ENCODE peak calls at places on chromosomes 16 and 17, in four cellular contexts. M, Q, T and N are unnamed samples.

GRCh38 chr17:33267279-33267790 is 25.8 kb downstream of the ASIC2 start:
- DNase-seq in M (no peak), Q (peak; percentile 94), T (no peak), N (peak; percentile 71)

GRCh38 chr17:5381542-5381941 is 37.9 kb downstream of the NUP88 start:
- DNase-seq in M (no peak), Q (peak; percentile 34), T (no peak), N (no peak)

GRCh38 chr16:78624349-78624748 is 524.9 kb downstream of the WWOX start:
- DNase-seq in M (no peak), Q (no peak), T (no peak), N (no peak)

GRCh38 chr16:87266846-87267245 is 50.3 kb downstream of the C16orf95 start:
- DNase-seq in M (no peak), Q (no peak), T (no peak), N (no peak)

GRCh38 chr17:33929181-33929724 is 325.8 kb upstream of the CCL2 start:
- DNase-seq in M (no peak), Q (no peak), T (no peak), N (no peak)

GRCh38 chr16:4924593-4925378 is 12.2 kb downstream of the PPL start:
- DNase-seq in M (no peak), Q (no peak), T (no peak), N (no peak)

GRCh38 chr17:53627511-53627910 is 195.2 kb upstream of the KIF2B start:
- DNase-seq in M (no peak), Q (peak; percentile 69), T (no peak), N (peak; percentile 17)

GRCh38 chr16:55089600-55089999 is 158.9 kb downstream of the IRX5 start:
- DNase-seq in M (no peak), Q (no peak), T (no peak), N (no peak)

GRCh38 chr17:57096472-57097198 is 11.6 kb downstream of the AKAP1 start:
- DNase-seq in M (no peak), Q (no peak), T (no peak), N (no peak)

GRCh38 chr16:17467923-17468540 is 2.7 kb downstream of the XYLT1 start:
- DNase-seq in M (no peak), Q (peak; percentile 69), T (no peak), N (peak; percentile 26)

GRCh38 chr16:30667361-30667905 is 9.2 kb downstream of the FBRS start:
- DNase-seq in M (no peak), Q (no peak), T (no peak), N (no peak)

GRCh38 chr17:63295288-63295687 is 150.8 kb downstream of the CYB561 start:
- DNase-seq in M (no peak), Q (peak; percentile 43), T (no peak), N (no peak)

GRCh38 chr16:88809068-88809675 is 2.6 kb downstream of the APRT start:
- DNase-seq in M (no peak), Q (no peak), T (no peak), N (no peak)

GRCh38 chr17:28734712-28735241 is 6.2 kb downstream of the NEK8 start:
- DNase-seq in M (no peak), Q (no peak), T (no peak), N (no peak)

GRCh38 chr17:82300707-82301270 is 16.6 kb downstream of the CD7 start:
- DNase-seq in M (peak; percentile 53), Q (peak; percentile 37), T (no peak), N (peak; percentile 84)

GRCh38 chr17:6927290-6927844 is 68.5 kb upstream of the ALOX12 start:
- DNase-seq in M (no peak), Q (peak; percentile 61), T (no peak), N (no peak)

GRCh38 chr16:30186782-30187555 is 3.6 kb downstream of the CORO1A start:
- DNase-seq in M (peak; percentile 67), Q (no peak), T (peak; percentile 36), N (peak; percentile 53)

GRCh38 chr17:19016297-19016696 is 11.7 kb upstream of the FAM83G start:
- DNase-seq in M (no peak), Q (no peak), T (no peak), N (no peak)

GRCh38 chr17:73304971-73305786 is 6.6 kb downstream of the CDC42EP4 start:
- DNase-seq in M (peak; percentile 65), Q (peak; percentile 78), T (no peak), N (peak; percentile 82)

GRCh38 chr16:67674851-67675578 is 8.4 kb downstream of the C16orf86 start:
- DNase-seq in M (no peak), Q (no peak), T (no peak), N (no peak)

GRCh38 chr16:23485841-23486240 is 24.5 kb downstream of the GGA2 start:
- DNase-seq in M (no peak), Q (no peak), T (no peak), N (no peak)

DNA sequence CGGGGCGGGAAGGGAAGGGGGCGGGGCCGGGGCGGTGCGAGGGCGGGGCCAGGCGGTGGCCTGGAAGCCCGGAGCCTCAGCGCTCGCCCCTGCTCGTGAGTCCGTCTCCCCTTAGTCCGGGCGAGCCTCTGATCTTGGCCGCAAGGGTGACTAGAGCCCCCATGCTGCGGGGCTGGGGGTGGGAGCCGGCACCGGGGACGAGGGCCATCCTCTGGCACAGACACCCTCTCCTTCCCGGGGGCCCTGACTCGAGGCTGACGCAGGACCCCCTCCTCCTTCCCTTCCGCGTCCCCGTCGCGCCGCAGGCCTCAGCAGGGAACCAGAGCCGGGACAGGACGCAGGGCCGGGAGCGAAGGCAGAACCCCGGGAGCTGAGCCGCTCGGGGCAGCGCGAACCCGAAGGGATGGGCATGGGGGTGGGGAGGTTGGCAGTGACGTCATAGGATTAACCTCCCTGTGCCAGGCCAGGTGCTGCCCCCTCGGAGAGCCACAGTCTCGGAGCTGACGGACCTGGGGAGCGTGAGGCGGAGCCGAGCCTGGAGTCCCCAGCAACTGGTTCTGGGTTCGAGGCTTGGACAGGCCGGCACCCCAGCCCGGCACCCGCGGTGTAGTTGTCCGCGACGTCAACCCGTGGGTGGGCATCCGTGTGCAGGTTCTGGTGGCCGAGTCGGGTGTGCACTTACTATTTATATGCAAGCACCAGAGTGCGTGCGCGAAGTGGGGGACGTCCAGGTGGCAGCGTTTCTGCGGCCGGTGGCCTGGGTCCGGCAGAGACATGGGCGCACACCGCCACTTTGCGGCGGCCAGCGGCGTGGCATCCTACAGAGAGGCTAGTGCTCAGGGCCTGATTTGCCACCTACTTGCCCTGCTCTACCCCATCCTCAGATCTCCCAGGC is 501 bp upstream of the PLCD3 start:
- DNase-seq in M (peak; percentile 50), Q (peak; percentile 70), T (no peak), N (peak; percentile 98)
- TF ChIP-seq CEBPB in M (no peak), Q (no peak), T (no peak), N (no peak)

DNA sequence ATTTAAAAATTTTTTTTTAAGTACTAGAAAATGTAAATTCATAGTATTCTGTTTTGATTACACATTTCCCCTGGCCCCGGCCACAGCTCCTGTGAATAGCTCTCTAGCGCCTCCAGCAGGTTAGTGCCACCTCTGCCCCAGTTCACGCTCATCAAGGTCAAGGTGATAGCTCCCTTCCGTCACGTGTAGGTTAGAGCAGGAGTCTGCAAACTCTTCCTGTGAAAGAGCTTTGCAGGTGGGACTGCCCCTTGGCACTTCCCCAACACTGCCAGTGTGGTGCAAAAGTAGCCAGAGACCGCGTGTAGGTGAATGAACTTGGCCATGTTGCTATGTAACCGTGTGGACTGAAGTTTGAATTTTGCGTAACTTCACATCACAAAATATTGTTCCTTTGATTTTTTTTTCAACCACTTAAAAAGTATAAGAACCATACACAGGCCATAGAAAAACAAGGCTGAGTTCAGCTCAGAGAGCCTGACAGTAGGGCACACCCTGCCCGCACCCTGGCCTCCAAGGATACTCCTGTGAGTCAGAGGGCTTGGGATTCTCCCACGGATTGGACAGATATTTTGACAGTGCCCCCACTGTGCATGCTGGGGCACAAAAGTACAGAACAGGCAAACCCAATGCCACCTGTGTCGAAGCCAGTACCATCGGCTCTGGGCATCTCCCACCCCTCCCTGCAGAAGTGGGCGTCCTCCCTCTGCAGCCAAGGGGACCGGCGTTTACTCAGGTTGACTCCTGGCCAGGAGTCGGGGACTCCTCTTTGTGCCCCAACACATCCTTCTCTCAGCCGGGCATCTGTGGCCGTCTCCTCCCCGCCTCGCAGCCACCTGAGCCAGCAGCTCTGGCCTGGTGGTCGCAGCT is 92.0 kb upstream of the CHMP6 start:
- DNase-seq in M (peak; percentile 81), Q (peak; percentile 16), T (no peak), N (peak; percentile 60)
- TF ChIP-seq ELK1 in M (no peak), Q (no peak), T (no peak), N (no peak)

GRCh38 chr17:27511921-27512320 is 55.7 kb downstream of the KSR1 start:
- DNase-seq in M (no peak), Q (no peak), T (no peak), N (no peak)

GRCh38 chr17:27512511-27513346 is 56.5 kb downstream of the KSR1 start:
- DNase-seq in M (no peak), Q (peak; percentile 61), T (no peak), N (no peak)

GRCh38 chr17:27513849-27514248 is 57.6 kb downstream of the KSR1 start:
- DNase-seq in M (no peak), Q (no peak), T (no peak), N (no peak)

GRCh38 chr17:27514595-27515413 is 58.6 kb downstream of the KSR1 start:
- DNase-seq in M (no peak), Q (no peak), T (no peak), N (no peak)

DNA sequence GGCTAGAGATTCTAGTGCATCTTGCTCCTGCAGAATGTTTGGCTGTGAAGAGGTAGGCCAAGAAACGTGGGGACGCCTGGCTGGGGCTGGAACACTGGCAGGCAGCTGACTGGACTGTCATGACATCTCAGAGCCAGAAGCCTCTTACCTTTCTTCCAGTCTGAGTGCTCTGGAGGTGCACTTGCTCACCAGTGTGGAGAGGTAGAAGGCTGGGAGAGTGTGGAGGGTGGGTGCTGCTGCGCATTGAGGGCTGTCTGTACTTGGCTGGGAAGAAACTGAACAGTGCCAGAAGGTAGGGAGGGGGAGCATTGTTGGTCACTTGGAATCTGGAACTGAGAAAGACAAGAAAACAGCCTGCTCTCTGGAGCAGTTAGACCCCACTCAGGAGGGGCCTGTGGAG is 54.9 kb downstream of the KSR1 start:
- DNase-seq in M (no peak), Q (no peak), T (no peak), N (no peak)
- TF ChIP-seq CEBPB in M (no peak), Q (no peak), T (no peak), N (no peak)

DNA sequence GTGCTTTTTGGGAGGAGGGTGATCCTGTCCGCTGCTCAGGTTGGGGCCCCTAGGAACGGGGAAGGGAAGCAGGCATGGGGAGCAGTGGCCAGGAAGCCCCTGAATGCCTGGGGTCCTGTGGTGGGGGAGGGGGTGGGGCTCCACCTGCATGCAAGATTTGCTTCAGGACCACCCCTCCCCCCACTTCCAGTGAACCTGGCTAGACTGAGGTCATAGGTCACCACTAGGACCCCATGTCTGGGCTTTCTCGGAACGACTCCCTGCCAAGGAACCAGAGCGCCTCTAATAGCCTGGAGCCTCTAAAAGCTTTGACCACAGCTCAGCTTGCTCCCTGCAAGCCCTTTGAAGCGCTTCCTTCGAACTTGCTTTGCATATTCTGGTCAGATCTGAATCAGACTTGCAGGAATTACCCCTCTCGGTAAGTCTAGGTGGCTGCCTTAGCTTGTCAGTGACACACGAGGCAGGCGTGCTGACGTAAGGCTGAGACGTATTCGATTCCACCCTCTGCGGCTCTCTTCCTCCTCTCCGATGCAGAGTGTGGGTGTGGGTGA is 3.6 kb downstream of the SOCS3 start:
- DNase-seq in M (no peak), Q (peak; percentile 98), T (peak; percentile 97), N (peak; percentile 87)
- TF ChIP-seq ELK1 in M (no peak), Q (no peak), T (no peak), N (no peak)

DNA sequence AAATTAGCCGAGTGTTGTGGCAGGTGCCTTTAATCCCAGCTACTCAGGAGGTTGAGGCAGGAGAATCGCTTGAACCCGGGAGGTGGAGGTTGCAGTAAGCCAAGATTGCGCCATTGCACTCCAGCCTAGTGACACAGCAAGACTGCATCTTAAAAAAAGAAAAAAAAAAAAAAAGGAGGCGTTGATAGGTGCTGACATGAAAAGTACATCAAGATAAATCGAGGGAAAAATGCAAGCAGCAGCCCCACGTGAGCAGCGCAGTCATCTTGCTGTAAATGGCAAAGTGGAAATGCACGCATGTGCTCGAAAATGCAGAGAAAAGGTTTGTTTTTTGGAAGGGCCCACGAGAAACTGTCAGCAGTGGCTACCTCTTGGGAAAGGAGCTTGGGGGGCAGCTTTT is 20.9 kb downstream of the MXRA7 start:
- DNase-seq in M (peak; percentile 5), Q (no peak), T (no peak), N (no peak)
- TF ChIP-seq CEBPB in M (peak; percentile 96), Q (no peak), T (no peak), N (no peak)